ENCODE peak calls at places on chromosomes 6 and 20, in ten cellular contexts. A is stimulated activated CD8-positive, alpha-beta memory T cell treated with anti-CD3 and anti-CD28 coated beads, Interleukin-12 subunit alpha, Interleukin-12 subunit beta, amount 100 ng/mL, for 4 hours; S is HEK293T; R is iPS DF 19.7; M is astrocyte of the spinal cord; L is mesothelial cell of epicardium; K is posterior vena cava; J is activated naive CD4-positive, alpha-beta T cell; Z is suprapubic skin; C is psoas muscle. I is an unnamed sample.

GRCh38 chr20:4808872-4809271 is 87.2 kb downstream of the PRND start:
- DNase-seq in A (no peak), S (no peak), R (no peak), M (peak), L (no peak), K (no peak), J (no peak), Z (no peak), C (no peak), I (no peak)

GRCh38 chr20:62350098-62350628 is 16.9 kb downstream of the LAMA5 start:
- DNase-seq in A (no peak), S (no peak), R (no peak), M (no peak), L (no peak), K (no peak), J (no peak), Z (no peak), C (peak), I (peak)

GRCh38 chr6:108492131-108492766 is 68.5 kb upstream of the FOXO3 start:
- DNase-seq in A (no peak), S (peak), R (no peak), M (peak), L (no peak), K (no peak), J (no peak), Z (no peak), C (no peak), I (peak)

GRCh38 chr20:50304883-50305635 is 114.4 kb downstream of the CEBPB start:
- DNase-seq in A (no peak), S (no peak), R (no peak), M (peak), L (no peak), K (peak), J (no peak), Z (peak), C (peak), I (no peak)

GRCh38 chr6:70672549-70672948 is 4.9 kb downstream of the SMAP1 start:
- DNase-seq in A (no peak), S (no peak), R (no peak), M (no peak), L (no peak), K (no peak), J (no peak), Z (no peak), C (no peak), I (no peak)

GRCh38 chr20:43948455-43948854 is 33.8 kb downstream of the TOX2 start:
- DNase-seq in A (no peak), S (no peak), R (no peak), M (no peak), L (no peak), K (no peak), J (no peak), Z (no peak), C (no peak), I (no peak)

GRCh38 chr6:17015551-17016381 is 86.1 kb upstream of the STMND1 start:
- DNase-seq in A (peak), S (no peak), R (no peak), M (no peak), L (no peak), K (peak), J (peak), Z (peak), C (no peak), I (no peak)

GRCh38 chr6:143842468-143842901 is 653 bp upstream of the LTV1 start:
- DNase-seq in A (no peak), S (no peak), R (no peak), M (no peak), L (no peak), K (no peak), J (no peak), Z (no peak), C (no peak), I (no peak)

GRCh38 chr6:36120979-36121706 is 9.2 kb upstream of the MAPK13 start:
- DNase-seq in A (peak), S (no peak), R (no peak), M (no peak), L (no peak), K (peak), J (peak), Z (peak), C (peak), I (peak)

GRCh38 chr6:401239-401993 is 9.9 kb downstream of the IRF4 start:
- DNase-seq in A (no peak), S (no peak), R (no peak), M (no peak), L (no peak), K (no peak), J (no peak), Z (no peak), C (no peak), I (no peak)

GRCh38 chr20:19976595-19977372 is 40.4 kb upstream of the NAA20 start:
- DNase-seq in A (no peak), S (no peak), R (no peak), M (peak), L (no peak), K (peak), J (no peak), Z (no peak), C (peak), I (peak)

GRCh38 chr6:21707527-21707926 is 114.0 kb downstream of the SOX4 start:
- DNase-seq in A (no peak), S (no peak), R (no peak), M (no peak), L (no peak), K (no peak), J (no peak), Z (no peak), C (no peak), I (no peak)

GRCh38 chr6:149859368-149859767 is 4.8 kb downstream of the LRP11 start:
- DNase-seq in A (no peak), S (no peak), R (no peak), M (peak), L (no peak), K (no peak), J (no peak), Z (no peak), C (no peak), I (no peak)

GRCh38 chr20:62133051-62133845 is 9.9 kb downstream of the PSMA7 start:
- DNase-seq in A (no peak), S (no peak), R (no peak), M (no peak), L (no peak), K (peak), J (no peak), Z (no peak), C (peak), I (no peak)

GRCh38 chr20:35387334-35387733 is 24.4 kb downstream of the UQCC1 start:
- DNase-seq in A (no peak), S (no peak), R (no peak), M (peak), L (no peak), K (no peak), J (no peak), Z (no peak), C (no peak), I (no peak)

GRCh38 chr6:45922728-45923351 is 92.8 kb downstream of the CLIC5 start:
- DNase-seq in A (peak), S (peak), R (no peak), M (peak), L (peak), K (peak), J (peak), Z (peak), C (peak), I (peak)

GRCh38 chr6:95133578-95133977 is 443.8 kb upstream of the MANEA start:
- DNase-seq in A (no peak), S (peak), R (no peak), M (peak), L (no peak), K (no peak), J (no peak), Z (no peak), C (no peak), I (peak)

GRCh38 chr20:18837710-18838109 is 24.1 kb downstream of the SCP2D1 start:
- DNase-seq in A (no peak), S (no peak), R (no peak), M (no peak), L (no peak), K (no peak), J (no peak), Z (no peak), C (no peak), I (no peak)

GRCh38 chr6:5659467-5659866 is 347.3 kb downstream of the NRN1 start:
- DNase-seq in A (no peak), S (no peak), R (no peak), M (no peak), L (no peak), K (no peak), J (no peak), Z (no peak), C (no peak), I (no peak)

GRCh38 chr20:17896771-17897369 is 71.7 kb downstream of the SNX5 start:
- DNase-seq in A (no peak), S (no peak), R (no peak), M (no peak), L (no peak), K (no peak), J (no peak), Z (no peak), C (no peak), I (no peak)

GRCh38 chr6:169536446-169537170 is 165.2 kb downstream of the WDR27 start:
- DNase-seq in A (no peak), S (no peak), R (no peak), M (peak), L (no peak), K (no peak), J (no peak), Z (no peak), C (no peak), I (no peak)

GRCh38 chr6:160634706-160635105 is 29.4 kb downstream of the LPA start:
- DNase-seq in A (no peak), S (no peak), R (no peak), M (no peak), L (no peak), K (no peak), J (no peak), Z (no peak), C (no peak), I (no peak)

GRCh38 chr6:121506761-121507754 is 71.6 kb downstream of the GJA1 start:
- DNase-seq in A (no peak), S (no peak), R (no peak), M (peak), L (no peak), K (no peak), J (no peak), Z (no peak), C (peak), I (no peak)

GRCh38 chr6:71468841-71469750 is 180.5 kb downstream of the OGFRL1 start:
- DNase-seq in A (no peak), S (no peak), R (no peak), M (peak), L (no peak), K (no peak), J (no peak), Z (no peak), C (no peak), I (no peak)